ENCODE peak calls at places on chromosome 18, in five cellular contexts. H, I, B, X and W are unnamed samples.

GRCh38 chr18:63970803-63971191 is 916 bp downstream of the SERPINB8 start:
- DNase-seq in H (peak), I (no peak), B (no peak), X (peak), W (peak)

GRCh38 chr18:6746386-6746960 is 17.0 kb downstream of the ARHGAP28 start:
- DNase-seq in H (no peak), I (no peak), B (no peak), X (no peak), W (no peak)

GRCh38 chr18:46761054-46761769 is 4.4 kb upstream of the ST8SIA5 start:
- DNase-seq in H (no peak), I (no peak), B (no peak), X (no peak), W (no peak)

GRCh38 chr18:45481846-45482245 is 133.4 kb upstream of the SLC14A2 start:
- DNase-seq in H (no peak), I (no peak), B (no peak), X (no peak), W (no peak)

GRCh38 chr18:26839609-26840008 is 25.9 kb downstream of the AQP4 start:
- DNase-seq in H (no peak), I (no peak), B (no peak), X (no peak), W (no peak)

GRCh38 chr18:23209031-23209430 is 73.7 kb downstream of the CABLES1 start:
- DNase-seq in H (no peak), I (no peak), B (peak), X (peak), W (no peak)

GRCh38 chr18:50875966-50876536 is 2.9 kb upstream of the ME2 start:
- DNase-seq in H (peak), I (no peak), B (no peak), X (no peak), W (no peak)

GRCh38 chr18:9353596-9353995 is 19.0 kb downstream of the TWSG1 start:
- DNase-seq in H (no peak), I (no peak), B (no peak), X (no peak), W (no peak)

GRCh38 chr18:50312296-50313030 is 25.0 kb upstream of the CXXC1 start:
- DNase-seq in H (no peak), I (no peak), B (no peak), X (no peak), W (no peak)

GRCh38 chr18:23504720-23505119 is 1.4 kb downstream of the RMC1 start:
- DNase-seq in H (no peak), I (no peak), B (no peak), X (no peak), W (no peak)

GRCh38 chr18:76494181-76494540 is 881 bp downstream of the ZNF516 start:
- DNase-seq in H (peak), I (no peak), B (peak), X (peak), W (peak)

GRCh38 chr18:2847341-2848144 is 737 bp downstream of the EMILIN2 start:
- DNase-seq in H (no peak), I (no peak), B (no peak), X (peak), W (no peak)

GRCh38 chr18:59084286-59084779 is 55.4 kb upstream of the SEC11C start:
- DNase-seq in H (peak), I (peak), B (peak), X (peak), W (peak)

GRCh38 chr18:76892832-76893231 is 70.5 kb downstream of the ZNF236 start:
- DNase-seq in H (no peak), I (no peak), B (no peak), X (peak), W (no peak)

GRCh38 chr18:35495821-35496368 is 1.9 kb downstream of the INO80C start:
- DNase-seq in H (no peak), I (no peak), B (no peak), X (peak), W (no peak)

GRCh38 chr18:25229858-25230257 is 122.1 kb downstream of the ZNF521 start:
- DNase-seq in H (no peak), I (no peak), B (no peak), X (no peak), W (no peak)
- H3K27ac ChIP-seq in H (no peak), I (peak), B (no peak), X (peak), W (no peak)

GRCh38 chr18:36624451-36625167 is 204.2 kb downstream of the TPGS2 start:
- DNase-seq in H (no peak), I (no peak), B (no peak), X (no peak), W (no peak)
- H3K27ac ChIP-seq in H (no peak), I (no peak), B (no peak), X (no peak), W (no peak)

DNA sequence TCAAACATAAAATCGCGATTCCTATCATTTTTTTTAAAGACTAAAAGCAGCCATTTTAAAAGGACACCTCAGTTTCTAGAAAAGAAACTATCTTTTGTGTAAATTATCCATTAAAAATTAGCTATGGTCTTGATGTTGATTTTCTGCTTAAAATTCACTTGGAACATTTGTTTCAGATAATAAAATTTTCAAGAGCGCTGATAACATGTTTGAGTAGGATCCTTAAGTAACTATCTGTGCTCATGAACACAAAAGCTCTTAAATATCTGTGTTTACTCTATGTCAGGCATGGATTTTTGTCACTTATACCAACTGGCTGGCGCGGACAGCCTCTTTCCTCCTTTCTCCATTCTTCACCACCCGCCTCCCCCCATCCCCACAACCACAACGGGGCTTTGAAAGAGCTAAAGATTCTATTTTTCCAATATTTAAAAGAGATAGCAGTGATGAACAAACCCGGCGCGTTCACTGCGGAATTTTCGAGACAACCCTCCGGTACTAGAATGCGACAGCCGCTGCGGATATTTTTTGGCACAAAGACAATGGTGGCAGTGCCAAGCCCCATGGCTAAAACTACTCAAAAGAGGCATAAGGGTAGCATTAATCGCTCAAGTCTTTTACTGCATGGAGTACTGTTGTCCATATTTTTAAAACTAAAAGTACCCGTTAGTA is 181.5 kb downstream of the TCF4 start:
- DNase-seq in H (no peak), I (no peak), B (no peak), X (no peak), W (no peak)
- H3K27ac ChIP-seq in H (no peak), I (peak), B (no peak), X (peak), W (peak)

DNA sequence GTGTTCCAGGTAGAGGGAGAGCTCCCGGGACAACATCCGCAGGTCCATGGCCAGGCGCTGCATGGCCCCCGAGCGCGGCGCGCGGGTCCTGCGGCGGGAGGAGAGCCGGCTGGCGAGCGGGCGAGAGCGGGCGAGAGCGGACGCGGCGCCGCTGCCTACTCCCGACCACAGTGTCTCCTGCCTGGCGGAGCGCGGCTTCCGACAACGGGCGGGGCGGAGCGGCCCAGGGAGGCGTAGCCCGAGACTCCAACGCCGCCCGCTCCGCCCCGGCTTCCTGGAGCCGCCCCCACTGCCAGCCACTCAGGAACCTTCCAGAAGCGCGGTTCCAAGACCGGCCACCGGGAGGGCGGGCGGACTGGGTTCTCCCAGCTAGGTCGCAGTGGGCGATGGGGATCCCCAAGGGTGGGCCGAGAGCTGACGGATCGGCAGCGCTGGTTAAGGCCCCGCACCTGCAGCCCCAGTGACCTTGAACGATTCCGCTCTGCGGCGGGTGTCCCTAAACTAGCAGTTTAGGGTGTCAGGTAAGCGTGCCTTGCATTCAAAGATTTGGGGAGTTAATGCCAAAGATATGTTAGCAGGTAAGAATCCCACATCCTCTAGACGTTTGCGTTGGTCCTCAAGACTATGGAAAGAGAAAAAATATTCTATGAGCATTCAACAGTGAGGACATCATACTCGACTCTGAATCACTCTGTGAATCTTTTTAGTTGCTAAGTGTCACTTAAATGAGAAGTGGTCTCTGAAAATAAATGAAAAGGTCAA is at the start of gene ABHD3:
- DNase-seq in H (peak), I (peak), B (peak), X (peak), W (peak)
- H3K27ac ChIP-seq in H (peak), I (peak), B (peak), X (peak), W (peak)

GRCh38 chr18:48997985-48998831 is 47.4 kb upstream of the SMAD7 start:
- DNase-seq in H (no peak), I (no peak), B (peak), X (peak), W (no peak)
- H3K27ac ChIP-seq in H (no peak), I (peak), B (no peak), X (peak), W (no peak)

GRCh38 chr18:13640266-13640860 is 86.0 kb downstream of the FAM210A start:
- DNase-seq in H (no peak), I (no peak), B (no peak), X (no peak), W (no peak)

GRCh38 chr18:13642440-13642827 is 83.9 kb downstream of the FAM210A start:
- DNase-seq in H (no peak), I (no peak), B (no peak), X (no peak), W (no peak)

GRCh38 chr18:13641551-13642439 is 84.6 kb downstream of the FAM210A start:
- DNase-seq in H (no peak), I (no peak), B (no peak), X (no peak), W (no peak)

GRCh38 chr18:13638684-13639083 is 87.7 kb downstream of the FAM210A start:
- DNase-seq in H (no peak), I (no peak), B (no peak), X (no peak), W (no peak)

DNA sequence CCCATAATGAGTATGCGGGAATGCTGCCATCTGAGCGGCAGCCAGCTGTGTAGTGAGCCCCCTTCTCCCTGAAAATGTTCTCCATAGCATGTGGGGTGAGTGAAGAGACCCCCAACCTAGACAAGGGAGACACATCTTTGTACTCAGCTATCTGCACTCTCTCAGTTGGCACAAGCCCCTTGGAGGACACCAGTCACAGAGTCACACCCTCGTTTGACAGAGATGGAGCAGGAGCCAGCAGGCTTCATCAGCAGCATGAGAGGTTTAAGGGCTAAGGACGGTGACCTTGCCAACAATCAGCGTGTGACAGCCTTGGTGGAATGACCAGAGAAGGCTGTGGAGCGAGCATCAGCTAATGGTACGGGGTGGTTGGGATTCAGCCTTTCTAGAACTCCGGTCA is 87.2 kb downstream of the FAM210A start:
- DNase-seq in H (no peak), I (no peak), B (no peak), X (no peak), W (no peak)
- H3K27ac ChIP-seq in H (no peak), I (no peak), B (no peak), X (no peak), W (peak)